ENCODE peak calls at places on chromosomes 2 and 18, in six cellular contexts. I, V, J, Q, M and N are unnamed samples.

GRCh38 chr2:233973786-233974185 is 56.6 kb downstream of the TRPM8 start:
- DNase-seq in I (no peak), V (no peak), J (no peak), Q (no peak), M (no peak), N (no peak)

GRCh38 chr2:226652388-226652787 is 147.2 kb downstream of the IRS1 start:
- DNase-seq in I (no peak), V (no peak), J (peak), Q (peak), M (no peak), N (no peak)

GRCh38 chr2:12059616-12060441 is 313.4 kb downstream of the LPIN1 start:
- DNase-seq in I (no peak), V (no peak), J (no peak), Q (peak), M (no peak), N (no peak)

GRCh38 chr2:241279828-241280227 is 35.6 kb downstream of the HDLBP start:
- DNase-seq in I (no peak), V (no peak), J (no peak), Q (no peak), M (no peak), N (no peak)

GRCh38 chr2:202221873-202222272 is 16.5 kb downstream of the SUMO1 start:
- DNase-seq in I (no peak), V (no peak), J (peak), Q (no peak), M (no peak), N (no peak)

GRCh38 chr18:62634471-62634870 is 80.9 kb upstream of the PHLPP1 start:
- DNase-seq in I (no peak), V (no peak), J (no peak), Q (peak), M (no peak), N (no peak)

GRCh38 chr2:60353406-60353800 is 200.1 kb downstream of the BCL11A start:
- DNase-seq in I (no peak), V (no peak), J (no peak), Q (no peak), M (peak), N (no peak)

GRCh38 chr2:64374686-64375085 is 79.3 kb upstream of the LGALSL start:
- DNase-seq in I (no peak), V (no peak), J (no peak), Q (no peak), M (no peak), N (no peak)